ENCODE peak calls at places on chromosomes 5 and 9, in five cellular contexts. One of them, this sample, is unnamed.

GRCh38 chr5:124783285-124783684 is 36.8 kb upstream of the ZNF608 start:
- DNase-seq in right lobe of liver: no peak
- DNase-seq in fibroblast of lung: no peak
- DNase-seq in mucosa of descending colon: no peak
- DNase-seq in HL-60: no peak
- DNase-seq in this sample: no peak

GRCh38 chr5:69281114-69281513 is 46.4 kb downstream of the CDK7 start:
- DNase-seq in right lobe of liver: no peak
- DNase-seq in fibroblast of lung: no peak
- DNase-seq in mucosa of descending colon: no peak
- DNase-seq in HL-60: no peak
- DNase-seq in this sample: no peak

GRCh38 chr9:127680846-127681245 is 25.9 kb upstream of the CFAP157 start:
- DNase-seq in right lobe of liver: no peak
- DNase-seq in fibroblast of lung: no peak
- DNase-seq in mucosa of descending colon: no peak
- DNase-seq in HL-60: no peak
- DNase-seq in this sample: no peak

GRCh38 chr5:6752236-6752635 is 39.0 kb downstream of the TENT4A start:
- DNase-seq in right lobe of liver: no peak
- DNase-seq in fibroblast of lung: no peak
- DNase-seq in mucosa of descending colon: no peak
- DNase-seq in HL-60: no peak
- DNase-seq in this sample: no peak

GRCh38 chr5:59756373-59757035 is 137.0 kb downstream of the PDE4D start:
- DNase-seq in right lobe of liver: no peak
- DNase-seq in fibroblast of lung: no peak
- DNase-seq in mucosa of descending colon: no peak
- DNase-seq in HL-60: no peak
- DNase-seq in this sample: no peak

GRCh38 chr5:135930949-135931295 is 23.9 kb downstream of the LECT2 start:
- DNase-seq in right lobe of liver: no peak
- DNase-seq in fibroblast of lung: no peak
- DNase-seq in mucosa of descending colon: no peak
- DNase-seq in HL-60: no peak
- DNase-seq in this sample: no peak

GRCh38 chr9:109115931-109116541 is 3.7 kb downstream of the TMEM245 start:
- DNase-seq in right lobe of liver: peak
- DNase-seq in fibroblast of lung: peak
- DNase-seq in mucosa of descending colon: no peak
- DNase-seq in HL-60: no peak
- DNase-seq in this sample: no peak

GRCh38 chr5:107541400-107541799 is 129.3 kb downstream of the EFNA5 start:
- DNase-seq in right lobe of liver: no peak
- DNase-seq in fibroblast of lung: no peak
- DNase-seq in mucosa of descending colon: no peak
- DNase-seq in HL-60: no peak
- DNase-seq in this sample: no peak

GRCh38 chr9:130833324-130833990 is 1.6 kb upstream of the ABL1 start:
- DNase-seq in right lobe of liver: no peak
- DNase-seq in fibroblast of lung: peak
- DNase-seq in mucosa of descending colon: no peak
- DNase-seq in HL-60: no peak
- DNase-seq in this sample: peak

GRCh38 chr5:170307575-170308465 is 10.2 kb upstream of the LCP2 start:
- DNase-seq in right lobe of liver: peak
- DNase-seq in fibroblast of lung: peak
- DNase-seq in mucosa of descending colon: no peak
- DNase-seq in HL-60: peak
- DNase-seq in this sample: no peak

GRCh38 chr5:19018822-19019221 is 969.2 kb downstream of the CDH18 start:
- DNase-seq in right lobe of liver: no peak
- DNase-seq in fibroblast of lung: no peak
- DNase-seq in mucosa of descending colon: no peak
- DNase-seq in HL-60: no peak
- DNase-seq in this sample: no peak

GRCh38 chr5:20087299-20087698 is 99.3 kb upstream of the CDH18 start:
- DNase-seq in right lobe of liver: no peak
- DNase-seq in fibroblast of lung: no peak
- DNase-seq in mucosa of descending colon: no peak
- DNase-seq in HL-60: no peak
- DNase-seq in this sample: no peak

GRCh38 chr9:121652037-121652837 is 803 bp downstream of the DAB2IP start:
- DNase-seq in right lobe of liver: peak
- DNase-seq in fibroblast of lung: no peak
- DNase-seq in mucosa of descending colon: peak
- DNase-seq in HL-60: no peak
- DNase-seq in this sample: no peak

GRCh38 chr5:39151731-39152130 is 67.6 kb downstream of the FYB1 start:
- DNase-seq in right lobe of liver: no peak
- DNase-seq in fibroblast of lung: no peak
- DNase-seq in mucosa of descending colon: no peak
- DNase-seq in HL-60: no peak
- DNase-seq in this sample: no peak

GRCh38 chr5:43484049-43484849 is 584 bp upstream of the TMEM267 start:
- DNase-seq in right lobe of liver: peak
- DNase-seq in fibroblast of lung: peak
- DNase-seq in mucosa of descending colon: peak
- DNase-seq in HL-60: peak
- DNase-seq in this sample: peak

GRCh38 chr5:4205408-4205807 is 609.8 kb downstream of the IRX1 start:
- DNase-seq in right lobe of liver: no peak
- DNase-seq in fibroblast of lung: no peak
- DNase-seq in mucosa of descending colon: no peak
- DNase-seq in HL-60: no peak
- DNase-seq in this sample: no peak

GRCh38 chr5:354581-355378 is 33.3 kb downstream of the AHRR start:
- DNase-seq in right lobe of liver: no peak
- DNase-seq in fibroblast of lung: no peak
- DNase-seq in mucosa of descending colon: peak
- DNase-seq in HL-60: no peak
- DNase-seq in this sample: no peak

GRCh38 chr5:56979968-56980367 is 28.0 kb upstream of the MIER3 start:
- DNase-seq in right lobe of liver: no peak
- DNase-seq in fibroblast of lung: no peak
- DNase-seq in mucosa of descending colon: no peak
- DNase-seq in HL-60: no peak
- DNase-seq in this sample: no peak

GRCh38 chr5:116380615-116381014 is 194.0 kb downstream of the SEMA6A start:
- DNase-seq in right lobe of liver: no peak
- DNase-seq in fibroblast of lung: no peak
- DNase-seq in mucosa of descending colon: no peak
- DNase-seq in HL-60: no peak
- DNase-seq in this sample: no peak

GRCh38 chr5:1692381-1692780 is 107.3 kb downstream of the MRPL36 start:
- DNase-seq in right lobe of liver: no peak
- DNase-seq in fibroblast of lung: no peak
- DNase-seq in mucosa of descending colon: no peak
- DNase-seq in HL-60: no peak
- DNase-seq in this sample: no peak

GRCh38 chr9:98488578-98489312 is 220.0 kb downstream of the GABBR2 start:
- DNase-seq in right lobe of liver: no peak
- DNase-seq in fibroblast of lung: peak
- DNase-seq in mucosa of descending colon: no peak
- DNase-seq in HL-60: no peak
- DNase-seq in this sample: peak

GRCh38 chr9:36396985-36397384 is 3.1 kb downstream of the RNF38 start:
- DNase-seq in right lobe of liver: no peak
- DNase-seq in fibroblast of lung: peak
- DNase-seq in mucosa of descending colon: no peak
- DNase-seq in HL-60: peak
- DNase-seq in this sample: no peak

GRCh38 chr9:71209890-71210289 is 88.5 kb upstream of the TRPM3 start:
- DNase-seq in right lobe of liver: no peak
- DNase-seq in fibroblast of lung: no peak
- DNase-seq in mucosa of descending colon: no peak
- DNase-seq in HL-60: no peak
- DNase-seq in this sample: no peak

GRCh38 chr9:105447386-105447813 is 434 bp upstream of the FSD1L start:
- DNase-seq in right lobe of liver: no peak
- DNase-seq in fibroblast of lung: no peak
- DNase-seq in mucosa of descending colon: no peak
- DNase-seq in HL-60: no peak
- DNase-seq in this sample: no peak

GRCh38 chr5:50740832-50741231 is 74.4 kb downstream of the PARP8 start:
- DNase-seq in right lobe of liver: no peak
- DNase-seq in fibroblast of lung: no peak
- DNase-seq in mucosa of descending colon: no peak
- DNase-seq in HL-60: no peak
- DNase-seq in this sample: no peak

GRCh38 chr5:147036691-147037245 is 158.2 kb upstream of the PPP2R2B start:
- DNase-seq in right lobe of liver: no peak
- DNase-seq in fibroblast of lung: no peak
- DNase-seq in mucosa of descending colon: no peak
- DNase-seq in HL-60: no peak
- DNase-seq in this sample: no peak

GRCh38 chr5:88396635-88397285 is 128.1 kb upstream of the TMEM161B start:
- DNase-seq in right lobe of liver: no peak
- DNase-seq in fibroblast of lung: no peak
- DNase-seq in mucosa of descending colon: no peak
- DNase-seq in HL-60: no peak
- DNase-seq in this sample: no peak

GRCh38 chr9:100595391-100596199 is 17.7 kb downstream of the CAVIN4 start:
- DNase-seq in right lobe of liver: no peak
- DNase-seq in fibroblast of lung: peak
- DNase-seq in mucosa of descending colon: no peak
- DNase-seq in HL-60: peak
- DNase-seq in this sample: no peak

GRCh38 chr5:131997026-131997726 is 14.3 kb downstream of the ACSL6 start:
- DNase-seq in right lobe of liver: no peak
- DNase-seq in fibroblast of lung: no peak
- DNase-seq in mucosa of descending colon: no peak
- DNase-seq in HL-60: no peak
- DNase-seq in this sample: no peak

GRCh38 chr5:34991486-34992238 is 56.1 kb downstream of the AGXT2 start:
- DNase-seq in right lobe of liver: no peak
- DNase-seq in fibroblast of lung: peak
- DNase-seq in mucosa of descending colon: no peak
- DNase-seq in HL-60: no peak
- DNase-seq in this sample: no peak

GRCh38 chr5:149863830-149864229 is 80.8 kb downstream of the PDE6A start:
- DNase-seq in right lobe of liver: no peak
- DNase-seq in fibroblast of lung: no peak
- DNase-seq in mucosa of descending colon: no peak
- DNase-seq in HL-60: no peak
- DNase-seq in this sample: no peak
- H3K4me3 ChIP-seq in right lobe of liver: no peak
- H3K4me3 ChIP-seq in fibroblast of lung: no peak
- H3K4me3 ChIP-seq in mucosa of descending colon: no peak
- H3K4me3 ChIP-seq in HL-60: no peak
- H3K4me3 ChIP-seq in this sample: no peak

GRCh38 chr5:168315991-168316578 is 24.6 kb downstream of the WWC1 start:
- DNase-seq in right lobe of liver: no peak
- DNase-seq in fibroblast of lung: no peak
- DNase-seq in mucosa of descending colon: peak
- DNase-seq in HL-60: no peak
- DNase-seq in this sample: no peak

GRCh38 chr5:168315416-168315990 is 24.1 kb downstream of the WWC1 start:
- DNase-seq in right lobe of liver: no peak
- DNase-seq in fibroblast of lung: no peak
- DNase-seq in mucosa of descending colon: no peak
- DNase-seq in HL-60: no peak
- DNase-seq in this sample: no peak

GRCh38 chr5:168312606-168313297 is 21.3 kb downstream of the WWC1 start:
- DNase-seq in right lobe of liver: no peak
- DNase-seq in fibroblast of lung: no peak
- DNase-seq in mucosa of descending colon: no peak
- DNase-seq in HL-60: no peak
- DNase-seq in this sample: no peak

GRCh38 chr5:168313596-168314204 is 22.3 kb downstream of the WWC1 start:
- DNase-seq in right lobe of liver: no peak
- DNase-seq in fibroblast of lung: no peak
- DNase-seq in mucosa of descending colon: no peak
- DNase-seq in HL-60: no peak
- DNase-seq in this sample: no peak

GRCh38 chr5:168314735-168315411 is 23.4 kb downstream of the WWC1 start:
- DNase-seq in right lobe of liver: peak
- DNase-seq in fibroblast of lung: peak
- DNase-seq in mucosa of descending colon: peak
- DNase-seq in HL-60: no peak
- DNase-seq in this sample: peak
- TF ChIP-seq CTCF in right lobe of liver: peak
- TF ChIP-seq CTCF in fibroblast of lung: no peak
- TF ChIP-seq CTCF in mucosa of descending colon: no peak
- TF ChIP-seq CTCF in HL-60: no peak
- TF ChIP-seq CTCF in this sample: no peak

DNA sequence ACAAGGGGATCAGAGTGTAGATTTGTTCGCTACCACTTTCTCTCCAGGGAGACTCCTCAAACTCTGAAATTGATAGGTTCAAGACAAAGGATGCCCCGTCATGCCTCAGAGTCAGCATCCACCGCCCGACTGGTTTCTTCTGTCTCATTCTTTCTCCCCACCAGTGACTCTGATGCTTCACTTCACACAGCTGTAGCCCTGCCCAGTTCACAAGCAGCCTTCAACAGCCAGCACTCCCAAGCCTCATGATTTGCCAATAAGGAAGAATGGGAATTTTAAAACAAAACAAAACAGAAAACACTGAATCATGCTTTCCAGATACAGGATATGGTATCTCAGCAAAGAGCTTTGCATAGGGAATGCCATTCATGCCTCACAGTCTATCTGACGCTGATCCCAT is 371.2 kb upstream of the RORB start:
- DNase-seq in right lobe of liver: no peak
- DNase-seq in fibroblast of lung: no peak
- DNase-seq in mucosa of descending colon: no peak
- DNase-seq in HL-60: no peak
- DNase-seq in this sample: no peak
- H3K4me3 ChIP-seq in right lobe of liver: no peak
- H3K4me3 ChIP-seq in fibroblast of lung: no peak
- H3K4me3 ChIP-seq in mucosa of descending colon: no peak
- H3K4me3 ChIP-seq in HL-60: no peak
- H3K4me3 ChIP-seq in this sample: no peak

DNA sequence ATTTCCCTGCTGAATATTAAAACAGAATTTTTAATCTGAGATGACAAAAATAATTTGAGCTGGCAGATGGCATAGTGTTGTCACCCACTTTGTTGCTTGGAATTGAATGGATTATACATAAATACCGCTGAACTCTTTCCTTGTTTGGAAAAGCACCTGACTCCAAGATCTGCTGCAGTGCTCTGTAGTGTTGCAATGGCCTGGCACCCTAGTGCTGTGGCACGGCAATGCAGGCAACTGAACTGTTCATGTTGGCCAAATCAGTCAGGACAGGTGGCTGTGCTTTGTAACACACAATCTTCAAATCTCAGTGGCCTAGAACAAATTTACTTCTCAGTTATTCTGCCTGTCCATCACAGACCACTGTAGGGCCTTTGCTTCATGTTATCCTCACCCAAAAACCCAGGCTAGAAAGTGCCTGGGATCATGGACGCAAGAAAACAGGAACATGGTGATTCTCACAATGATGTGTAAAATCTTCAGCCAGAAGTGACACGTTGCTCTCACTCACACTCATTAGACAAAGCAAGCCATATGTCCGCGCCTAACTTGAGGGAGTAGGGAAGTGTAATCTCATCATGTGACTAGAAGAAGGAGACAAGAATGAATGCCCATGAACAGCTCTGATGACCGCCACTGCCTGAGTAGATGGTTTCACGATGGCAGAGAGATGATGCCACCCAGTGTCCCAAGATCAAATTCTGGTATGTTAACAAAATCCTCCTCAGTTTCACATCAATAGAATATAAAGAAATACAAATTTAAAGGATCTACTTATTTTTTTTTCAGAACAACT is 191.9 kb upstream of the PUM3 start:
- DNase-seq in right lobe of liver: no peak
- DNase-seq in fibroblast of lung: no peak
- DNase-seq in mucosa of descending colon: no peak
- DNase-seq in HL-60: no peak
- DNase-seq in this sample: no peak
- TF ChIP-seq CTCF in right lobe of liver: no peak
- TF ChIP-seq CTCF in fibroblast of lung: no peak
- TF ChIP-seq CTCF in mucosa of descending colon: no peak
- TF ChIP-seq CTCF in HL-60: no peak
- TF ChIP-seq CTCF in this sample: no peak